ENCODE peak calls at places on chromosomes 11 and 22, in ten cellular contexts. T, A, N, K, G, D, S, Y, U and V are unnamed samples.

GRCh38 chr22:40728731-40729189 is 49.5 kb downstream of the MCHR1 start:
- DNase-seq in T (peak; percentile 93), A (no peak), N (peak; percentile 69), K (no peak), G (peak; percentile 96), D (peak; percentile 17), S (no peak), Y (no peak), U (no peak), V (no peak)

GRCh38 chr11:69468911-69469885 is 12.3 kb upstream of the LINC01488 start:
- DNase-seq in T (no peak), A (no peak), N (no peak), K (no peak), G (no peak), D (no peak), S (no peak), Y (no peak), U (no peak), V (peak; percentile 91)

GRCh38 chr11:92131289-92131890 is 93.2 kb upstream of the FAT3 start:
- DNase-seq in T (no peak), A (no peak), N (no peak), K (no peak), G (no peak), D (no peak), S (no peak), Y (no peak), U (no peak), V (no peak)

GRCh38 chr11:117664897-117665296 is 132.1 kb downstream of the DSCAML1 start:
- DNase-seq in T (no peak), A (peak; percentile 16), N (no peak), K (no peak), G (no peak), D (no peak), S (no peak), Y (no peak), U (no peak), V (no peak)

GRCh38 chr11:78715639-78716311 is 141.1 kb upstream of the NARS2 start:
- DNase-seq in T (peak; percentile 93), A (peak; percentile 79), N (peak; percentile 51), K (peak; percentile 55), G (peak; percentile 73), D (peak; percentile 63), S (peak; percentile 42), Y (no peak), U (peak; percentile 72), V (peak; percentile 57)

GRCh38 chr11:129418039-129418438 is 42.4 kb downstream of the BARX2 start:
- DNase-seq in T (no peak), A (no peak), N (no peak), K (peak; percentile 47), G (peak; percentile 11), D (no peak), S (no peak), Y (no peak), U (no peak), V (no peak)

GRCh38 chr22:39966522-39966921 is 6.3 kb downstream of the TMA7B start:
- DNase-seq in T (no peak), A (no peak), N (no peak), K (no peak), G (no peak), D (peak; percentile 31), S (peak; percentile 40), Y (no peak), U (no peak), V (no peak)

GRCh38 chr11:47185305-47186075 is 744 bp downstream of the PACSIN3 start:
- DNase-seq in T (peak; percentile 53), A (peak; percentile 30), N (no peak), K (no peak), G (no peak), D (peak; percentile 72), S (peak; percentile 57), Y (no peak), U (no peak), V (peak; percentile 86)

GRCh38 chr11:95453616-95454118 is 222.7 kb upstream of the SESN3 start:
- DNase-seq in T (no peak), A (no peak), N (no peak), K (no peak), G (peak; percentile 50), D (peak; percentile 17), S (no peak), Y (peak; percentile 22), U (no peak), V (no peak)

GRCh38 chr11:130243816-130244215 is 70.9 kb downstream of the ZBTB44 start:
- DNase-seq in T (no peak), A (no peak), N (no peak), K (peak; percentile 49), G (no peak), D (no peak), S (no peak), Y (no peak), U (no peak), V (no peak)

GRCh38 chr11:67311556-67312082 is 8.3 kb downstream of the SSH3 start:
- DNase-seq in T (no peak), A (no peak), N (no peak), K (no peak), G (no peak), D (no peak), S (peak; percentile 82), Y (no peak), U (no peak), V (no peak)

GRCh38 chr22:25482091-25482760 is 82.2 kb upstream of the GRK3 start:
- DNase-seq in T (peak; percentile 99), A (no peak), N (no peak), K (no peak), G (no peak), D (no peak), S (no peak), Y (no peak), U (no peak), V (no peak)

GRCh38 chr22:42283288-42284229 is 13.1 kb upstream of the TCF20 start:
- DNase-seq in T (peak; percentile 53), A (no peak), N (peak; percentile 66), K (no peak), G (peak; percentile 34), D (no peak), S (peak; percentile 75), Y (no peak), U (no peak), V (no peak)

GRCh38 chr22:32075997-32076725 is 33.1 kb downstream of the SLC5A1 start:
- DNase-seq in T (no peak), A (no peak), N (no peak), K (no peak), G (no peak), D (no peak), S (no peak), Y (no peak), U (no peak), V (no peak)

GRCh38 chr11:120835601-120836228 is 188.2 kb upstream of the TBCEL start:
- DNase-seq in T (no peak), A (no peak), N (no peak), K (peak; percentile 81), G (no peak), D (no peak), S (no peak), Y (no peak), U (no peak), V (peak; percentile 5)

GRCh38 chr22:46057206-46057605 is 80.2 kb upstream of the WNT7B start:
- DNase-seq in T (no peak), A (no peak), N (peak; percentile 10), K (no peak), G (no peak), D (peak; percentile 19), S (no peak), Y (no peak), U (no peak), V (no peak)

GRCh38 chr11:18394928-18395734 is 768 bp downstream of the LDHA start:
- DNase-seq in T (peak; percentile 23), A (no peak), N (peak; percentile 46), K (peak; percentile 39), G (no peak), D (peak; percentile 12), S (no peak), Y (no peak), U (no peak), V (no peak)

GRCh38 chr11:59557940-59558643 is 46.8 kb downstream of the OR4D9 start:
- DNase-seq in T (no peak), A (no peak), N (no peak), K (no peak), G (no peak), D (peak; percentile 11), S (no peak), Y (no peak), U (no peak), V (no peak)

GRCh38 chr11:34644669-34645406 is 23.9 kb downstream of the EHF start:
- DNase-seq in T (no peak), A (no peak), N (no peak), K (no peak), G (no peak), D (peak; percentile 93), S (no peak), Y (no peak), U (no peak), V (no peak)

GRCh38 chr22:35437038-35437437 is 37.1 kb downstream of the MCM5 start:
- DNase-seq in T (no peak), A (no peak), N (no peak), K (peak; percentile 50), G (no peak), D (no peak), S (peak; percentile 37), Y (no peak), U (peak; percentile 66), V (no peak)

GRCh38 chr11:14503023-14503422 is 3.4 kb upstream of the COPB1 start:
- DNase-seq in T (no peak), A (no peak), N (no peak), K (no peak), G (no peak), D (peak; percentile 7), S (no peak), Y (no peak), U (no peak), V (no peak)

GRCh38 chr22:42431401-42432019 is 693 bp downstream of the NFAM1 start:
- DNase-seq in T (no peak), A (no peak), N (no peak), K (no peak), G (no peak), D (no peak), S (no peak), Y (peak; percentile 14), U (no peak), V (no peak)

GRCh38 chr11:13260196-13260962 is 17.2 kb upstream of the BMAL1 start:
- DNase-seq in T (peak; percentile 50), A (no peak), N (no peak), K (no peak), G (peak; percentile 38), D (no peak), S (no peak), Y (no peak), U (no peak), V (no peak)

GRCh38 chr11:20160425-20161229 is at the start of gene DBX1:
- DNase-seq in T (no peak), A (no peak), N (peak; percentile 24), K (no peak), G (no peak), D (no peak), S (no peak), Y (no peak), U (no peak), V (no peak)

GRCh38 chr11:86047275-86047991 is 21.5 kb downstream of the PICALM start:
- DNase-seq in T (no peak), A (no peak), N (no peak), K (peak; percentile 79), G (no peak), D (peak; percentile 73), S (no peak), Y (no peak), U (no peak), V (no peak)